ENCODE peak calls at places on chromosomes 2 and 18, in four cellular contexts. One of them, this sample, is unnamed.

GRCh38 chr2:235467586-235467985 is 26.3 kb upstream of the AGAP1 start:
- DNase-seq in NCI-H446 treated with DMSO at 0.1 percent for 48 hours: no peak
- DNase-seq in T-helper 2 cell: no peak
- DNase-seq in mucosa of descending colon: no peak
- DNase-seq in this sample: no peak

GRCh38 chr2:205850172-205850571 is 167.9 kb downstream of the NRP2 start:
- DNase-seq in NCI-H446 treated with DMSO at 0.1 percent for 48 hours: no peak
- DNase-seq in T-helper 2 cell: no peak
- DNase-seq in mucosa of descending colon: no peak
- DNase-seq in this sample: no peak

GRCh38 chr2:20224716-20225293 is at the start of gene SDC1:
- DNase-seq in NCI-H446 treated with DMSO at 0.1 percent for 48 hours: peak
- DNase-seq in T-helper 2 cell: no peak
- DNase-seq in mucosa of descending colon: peak
- DNase-seq in this sample: no peak

GRCh38 chr18:74806700-74807416 is 209.2 kb downstream of the ZNF407 start:
- DNase-seq in NCI-H446 treated with DMSO at 0.1 percent for 48 hours: no peak
- DNase-seq in T-helper 2 cell: no peak
- DNase-seq in mucosa of descending colon: no peak
- DNase-seq in this sample: no peak

GRCh38 chr2:217525076-217525475 is 477.7 kb downstream of the TNS1 start:
- DNase-seq in NCI-H446 treated with DMSO at 0.1 percent for 48 hours: no peak
- DNase-seq in T-helper 2 cell: no peak
- DNase-seq in mucosa of descending colon: no peak
- DNase-seq in this sample: no peak

GRCh38 chr2:32947076-32947483 is 327 bp downstream of the LTBP1 start:
- DNase-seq in NCI-H446 treated with DMSO at 0.1 percent for 48 hours: no peak
- DNase-seq in T-helper 2 cell: no peak
- DNase-seq in mucosa of descending colon: peak
- DNase-seq in this sample: no peak

GRCh38 chr2:111032721-111033532 is 87.8 kb upstream of the BCL2L11 start:
- DNase-seq in NCI-H446 treated with DMSO at 0.1 percent for 48 hours: no peak
- DNase-seq in T-helper 2 cell: no peak
- DNase-seq in mucosa of descending colon: peak
- DNase-seq in this sample: no peak

GRCh38 chr2:44453289-44453688 is 91.5 kb downstream of the CAMKMT start:
- DNase-seq in NCI-H446 treated with DMSO at 0.1 percent for 48 hours: no peak
- DNase-seq in T-helper 2 cell: no peak
- DNase-seq in mucosa of descending colon: no peak
- DNase-seq in this sample: no peak

GRCh38 chr2:120503793-120504571 is 158.0 kb downstream of the INHBB start:
- DNase-seq in NCI-H446 treated with DMSO at 0.1 percent for 48 hours: no peak
- DNase-seq in T-helper 2 cell: no peak
- DNase-seq in mucosa of descending colon: no peak
- DNase-seq in this sample: no peak

GRCh38 chr2:39666489-39667141 is 898 bp downstream of the TMEM178A start:
- DNase-seq in NCI-H446 treated with DMSO at 0.1 percent for 48 hours: no peak
- DNase-seq in T-helper 2 cell: no peak
- DNase-seq in mucosa of descending colon: no peak
- DNase-seq in this sample: no peak

GRCh38 chr2:179297922-179298321 is 33.3 kb upstream of the SESTD1 start:
- DNase-seq in NCI-H446 treated with DMSO at 0.1 percent for 48 hours: no peak
- DNase-seq in T-helper 2 cell: no peak
- DNase-seq in mucosa of descending colon: no peak
- DNase-seq in this sample: no peak

GRCh38 chr2:143177081-143177786 is 48.0 kb downstream of the ARHGAP15 start:
- DNase-seq in NCI-H446 treated with DMSO at 0.1 percent for 48 hours: no peak
- DNase-seq in T-helper 2 cell: no peak
- DNase-seq in mucosa of descending colon: no peak
- DNase-seq in this sample: no peak

GRCh38 chr2:31644551-31644950 is 63.8 kb upstream of the SRD5A2 start:
- DNase-seq in NCI-H446 treated with DMSO at 0.1 percent for 48 hours: no peak
- DNase-seq in T-helper 2 cell: no peak
- DNase-seq in mucosa of descending colon: no peak
- DNase-seq in this sample: no peak

GRCh38 chr2:233974530-233975071 is 57.4 kb downstream of the TRPM8 start:
- DNase-seq in NCI-H446 treated with DMSO at 0.1 percent for 48 hours: peak
- DNase-seq in T-helper 2 cell: no peak
- DNase-seq in mucosa of descending colon: no peak
- DNase-seq in this sample: no peak

GRCh38 chr2:176105727-176106635 is 1.1 kb upstream of the HOXD11 start:
- DNase-seq in NCI-H446 treated with DMSO at 0.1 percent for 48 hours: no peak
- DNase-seq in T-helper 2 cell: no peak
- DNase-seq in mucosa of descending colon: no peak
- DNase-seq in this sample: no peak

GRCh38 chr2:121905201-121905600 is 149.8 kb downstream of the TSN start:
- DNase-seq in NCI-H446 treated with DMSO at 0.1 percent for 48 hours: no peak
- DNase-seq in T-helper 2 cell: no peak
- DNase-seq in mucosa of descending colon: no peak
- DNase-seq in this sample: no peak

GRCh38 chr2:232325324-232326273 is 53.0 kb upstream of the ALPP start:
- DNase-seq in NCI-H446 treated with DMSO at 0.1 percent for 48 hours: no peak
- DNase-seq in T-helper 2 cell: peak
- DNase-seq in mucosa of descending colon: peak
- DNase-seq in this sample: peak

GRCh38 chr2:63817382-63817781 is 24.3 kb upstream of the UGP2 start:
- DNase-seq in NCI-H446 treated with DMSO at 0.1 percent for 48 hours: no peak
- DNase-seq in T-helper 2 cell: no peak
- DNase-seq in mucosa of descending colon: no peak
- DNase-seq in this sample: no peak

GRCh38 chr2:120346034-120346666 is at the start of gene INHBB:
- DNase-seq in NCI-H446 treated with DMSO at 0.1 percent for 48 hours: no peak
- DNase-seq in T-helper 2 cell: no peak
- DNase-seq in mucosa of descending colon: peak
- DNase-seq in this sample: no peak

This sample was measured in T follicular helper cell.